ENCODE peak calls at places on chromosomes 2 and 18, in nine cellular contexts. B is NCI-H446 treated with DMSO at 0.1 percent for 48 hours, T is Daoy, C is KG1, W is T-helper 2 cell, S is immature natural killer cell, H is NCI-H1436, Y is ELR, V is stomach. X is an unnamed sample.

GRCh38 chr2:159635006-159635746 is 18.8 kb upstream of the BAZ2B start:
- DNase-seq in B (no peak), T (no peak), C (no peak), W (no peak), S (no peak), H (no peak), Y (no peak), V (no peak), X (no peak)

GRCh38 chr2:3146175-3146574 is 231.4 kb downstream of the EIPR1 start:
- DNase-seq in B (no peak), T (no peak), C (no peak), W (no peak), S (no peak), H (no peak), Y (no peak), V (no peak), X (no peak)

GRCh38 chr2:26528870-26529269 is 50.9 kb upstream of the OTOF start:
- DNase-seq in B (no peak), T (no peak), C (no peak), W (no peak), S (no peak), H (no peak), Y (no peak), V (no peak), X (peak)

GRCh38 chr2:157476915-157477709 is 33.2 kb upstream of the CYTIP start:
- DNase-seq in B (no peak), T (no peak), C (no peak), W (no peak), S (no peak), H (no peak), Y (no peak), V (no peak), X (no peak)

GRCh38 chr2:117850461-117850860 is 36.0 kb downstream of the DDX18 start:
- DNase-seq in B (no peak), T (no peak), C (no peak), W (no peak), S (no peak), H (no peak), Y (no peak), V (no peak), X (no peak)

GRCh38 chr2:113979172-113980128 is 89.6 kb downstream of the ACTR3 start:
- DNase-seq in B (no peak), T (no peak), C (no peak), W (peak), S (peak), H (no peak), Y (no peak), V (no peak), X (no peak)

GRCh38 chr18:57286949-57287348 is 65.4 kb upstream of the ST8SIA3 start:
- DNase-seq in B (no peak), T (no peak), C (no peak), W (no peak), S (no peak), H (no peak), Y (no peak), V (no peak), X (no peak)

GRCh38 chr2:72148391-72148974 is 821 bp upstream of the CYP26B1 start:
- DNase-seq in B (no peak), T (peak), C (no peak), W (no peak), S (no peak), H (no peak), Y (no peak), V (peak), X (peak)

GRCh38 chr2:227503433-227504406 is 31.8 kb downstream of the AGFG1 start:
- DNase-seq in B (no peak), T (peak), C (no peak), W (no peak), S (no peak), H (no peak), Y (peak), V (peak), X (no peak)

GRCh38 chr2:142673836-142674235 is 203.6 kb upstream of the KYNU start:
- DNase-seq in B (no peak), T (no peak), C (no peak), W (no peak), S (no peak), H (no peak), Y (no peak), V (no peak), X (no peak)

GRCh38 chr2:74050153-74050552 is 65.4 kb downstream of the TET3 start:
- DNase-seq in B (no peak), T (no peak), C (no peak), W (no peak), S (no peak), H (no peak), Y (no peak), V (no peak), X (no peak)

GRCh38 chr2:53018830-53019425 is 748.7 kb upstream of the CHAC2 start:
- DNase-seq in B (peak), T (no peak), C (no peak), W (no peak), S (no peak), H (no peak), Y (peak), V (no peak), X (no peak)

GRCh38 chr2:240933048-240933965 is 27.2 kb downstream of the CROCC2 start:
- DNase-seq in B (no peak), T (no peak), C (no peak), W (no peak), S (no peak), H (no peak), Y (no peak), V (peak), X (peak)

GRCh38 chr2:105518897-105519296 is 120.0 kb upstream of the FHL2 start:
- DNase-seq in B (no peak), T (no peak), C (no peak), W (no peak), S (no peak), H (no peak), Y (peak), V (no peak), X (no peak)

GRCh38 chr18:31065036-31065773 is 22.7 kb upstream of the DSC3 start:
- DNase-seq in B (no peak), T (no peak), C (no peak), W (no peak), S (no peak), H (no peak), Y (no peak), V (no peak), X (no peak)

GRCh38 chr2:159737917-159738296 is 25.6 kb downstream of the MARCHF7 start:
- DNase-seq in B (no peak), T (no peak), C (no peak), W (no peak), S (no peak), H (no peak), Y (no peak), V (no peak), X (no peak)

GRCh38 chr18:76169733-76170132 is 325.3 kb downstream of the ZNF516 start:
- DNase-seq in B (no peak), T (no peak), C (no peak), W (no peak), S (no peak), H (no peak), Y (no peak), V (no peak), X (no peak)

GRCh38 chr2:26493631-26494030 is 15.7 kb upstream of the OTOF start:
- DNase-seq in B (no peak), T (no peak), C (no peak), W (no peak), S (no peak), H (no peak), Y (no peak), V (no peak), X (no peak)

X was measured in sigmoid colon.